ENCODE peak calls at places on chromosome 20, in eight cellular contexts. Q is HL-60; T is hepatocyte; G is HT-29; J is T-helper 1 cell; U is NB4; L is GM23248; W is activated T-helper 1 cell treated with anti-CD3 and anti-CD28 coated beads, Interleukin-2, amount 50 U/mL, for 16 hours. D is an unnamed sample.

GRCh38 chr20:34921436-34921835 is 34.2 kb downstream of the GSS start:
- DNase-seq in Q (no peak), W (no peak), U (no peak), T (no peak), G (no peak), L (peak; percentile 44), J (no peak), D (no peak)

GRCh38 chr20:62134735-62135231 is 8.4 kb downstream of the PSMA7 start:
- DNase-seq in G (no peak), J (no peak), L (peak; percentile 48), W (no peak), Q (no peak), T (peak; percentile 51), U (no peak), D (no peak)

GRCh38 chr20:64186071-64186598 is 21.9 kb downstream of the MYT1 start:
- DNase-seq in J (no peak), L (no peak), U (no peak), G (no peak), W (no peak), T (no peak), Q (no peak), D (no peak)

GRCh38 chr20:49110767-49111694 is 64.9 kb downstream of the CSE1L start:
- DNase-seq in T (no peak), J (no peak), U (no peak), L (no peak), G (no peak), W (no peak), Q (no peak), D (no peak)

GRCh38 chr20:40525356-40525755 is 163.7 kb downstream of the MAFB start:
- DNase-seq in J (no peak), U (no peak), T (no peak), W (no peak), G (no peak), L (peak; percentile 41), Q (no peak), D (no peak)

GRCh38 chr20:23179766-23180403 is 93.8 kb upstream of the CD93 start:
- DNase-seq in Q (no peak), W (no peak), T (no peak), J (no peak), G (no peak), L (peak; percentile 36), U (no peak), D (no peak)

GRCh38 chr20:48595495-48596475 is 232.0 kb downstream of the PREX1 start:
- DNase-seq in L (no peak), W (no peak), G (no peak), J (no peak), Q (no peak), T (peak; percentile 34), U (no peak), D (no peak)

GRCh38 chr20:8722277-8722928 is 346.5 kb upstream of the PLCB4 start:
- DNase-seq in Q (peak; percentile 55), W (no peak), J (peak; percentile 20), U (peak; percentile 82), L (peak; percentile 76), T (peak; percentile 71), G (peak; percentile 82), D (no peak)

GRCh38 chr20:53611449-53611894 is 17.8 kb upstream of the ZNF217 start:
- DNase-seq in W (no peak), L (peak; percentile 94), T (peak; percentile 70), Q (no peak), G (peak; percentile 58), J (no peak), U (peak; percentile 70), D (no peak)

GRCh38 chr20:6704132-6704861 is 63.2 kb upstream of the BMP2 start:
- DNase-seq in T (peak; percentile 68), L (peak; percentile 74), J (no peak), U (no peak), G (peak; percentile 79), Q (no peak), W (no peak), D (no peak)

GRCh38 chr20:49583669-49584417 is 15.9 kb upstream of the PTGIS start:
- DNase-seq in U (peak; percentile 71), Q (peak; percentile 16), L (peak; percentile 86), W (no peak), G (peak; percentile 62), J (no peak), T (peak; percentile 86), D (peak; percentile 37)

GRCh38 chr20:37517371-37517748 is 3.7 kb upstream of the NNAT start:
- DNase-seq in J (no peak), T (no peak), G (no peak), U (no peak), L (no peak), W (no peak), Q (no peak), D (no peak)

GRCh38 chr20:44959082-44959895 is 908 bp downstream of the TOMM34 start:
- DNase-seq in J (peak; percentile 50), G (peak; percentile 70), T (peak; percentile 66), L (peak; percentile 84), W (peak; percentile 53), U (peak; percentile 73), Q (peak; percentile 34), D (no peak)

GRCh38 chr20:63027425-63028389 is 20.9 kb upstream of the BHLHE23 start:
- DNase-seq in G (peak; percentile 68), Q (peak; percentile 44), J (no peak), U (peak; percentile 24), T (no peak), W (no peak), L (peak; percentile 40), D (no peak)

GRCh38 chr20:44728835-44729342 is 13.7 kb downstream of the CCN5 start:
- DNase-seq in U (peak; percentile 63), Q (peak; percentile 65), J (no peak), L (peak; percentile 93), W (no peak), T (peak; percentile 71), G (peak; percentile 97), D (no peak)

GRCh38 chr20:62822788-62823651 is 6.2 kb downstream of the COL9A3 start:
- DNase-seq in U (peak; percentile 91), J (peak; percentile 59), G (peak; percentile 97), Q (peak; percentile 84), W (no peak), L (peak; percentile 34), T (peak; percentile 65), D (no peak)

GRCh38 chr20:4112490-4113420 is 97.4 kb upstream of the RNF24 start:
- DNase-seq in W (no peak), J (no peak), G (peak; percentile 85), L (peak; percentile 58), T (no peak), U (no peak), Q (peak; percentile 43), D (no peak)

GRCh38 chr20:45115386-45115774 is 406 bp upstream of the WFDC5 start:
- DNase-seq in J (no peak), G (no peak), L (no peak), T (no peak), W (no peak), Q (no peak), U (no peak), D (no peak)